ENCODE peak calls at places on chromosomes 4 and X, in eight cellular contexts. U is breast epithelium, V is HCT116, X is MM.1S, R is colonic mucosa, J is psoas muscle, L is body of pancreas, N is HepG2. B is an unnamed sample.

GRCh38 chr4:56817840-56818491 is 3.5 kb downstream of the SPINK2 start:
- DNase-seq in L (no peak), U (no peak), N (no peak), X (peak; percentile 75), J (no peak), V (no peak), R (no peak), B (peak; percentile 51)

GRCh38 chr4:185379326-185380295 is 16.1 kb downstream of the LRP2BP start:
- DNase-seq in X (no peak), V (no peak), U (peak; percentile 49), R (no peak), N (no peak), J (no peak), L (peak; percentile 84), B (no peak)

GRCh38 chr4:123967360-123967759 is 570.8 kb downstream of the SPRY1 start:
- DNase-seq in X (no peak), V (no peak), L (no peak), N (no peak), U (no peak), J (no peak), R (no peak), B (no peak)

GRCh38 chr4:78569291-78569821 is 17.8 kb downstream of the ANXA3 start:
- DNase-seq in U (no peak), R (no peak), V (peak; percentile 87), L (peak; percentile 63), J (no peak), X (no peak), N (peak; percentile 31), B (no peak)

GRCh38 chrX:13607996-13608365 is 38.6 kb downstream of the EGFL6 start:
- DNase-seq in N (no peak), V (no peak), L (no peak), U (no peak), R (no peak), X (no peak), J (no peak), B (no peak)

GRCh38 chr4:129092636-129093172 is 635 bp downstream of the SCLT1 start:
- DNase-seq in L (no peak), R (no peak), U (no peak), N (no peak), X (peak; percentile 39), J (no peak), V (no peak), B (no peak)

GRCh38 chrX:87728459-87728858 is 210.9 kb downstream of the KLHL4 start:
- DNase-seq in R (no peak), J (no peak), L (no peak), N (no peak), V (no peak), U (no peak), X (no peak), B (no peak)

GRCh38 chr4:134885436-134885835 is 683.8 kb upstream of the PABPC4L start:
- DNase-seq in N (no peak), X (no peak), J (no peak), V (no peak), L (no peak), U (no peak), R (no peak), B (no peak)

GRCh38 chr4:115365185-115365584 is 251.8 kb upstream of the NDST4 start:
- DNase-seq in V (no peak), U (no peak), L (no peak), J (no peak), N (no peak), R (no peak), X (no peak), B (no peak)

GRCh38 chrX:13110427-13111324 is 66.3 kb upstream of the FAM9C start:
- DNase-seq in V (peak; percentile 33), X (no peak), L (peak; percentile 77), N (no peak), U (no peak), J (peak; percentile 25), R (peak; percentile 50), B (no peak)

GRCh38 chrX:78213331-78213730 is 73.9 kb upstream of the TAF9B start:
- DNase-seq in J (no peak), R (no peak), U (no peak), L (no peak), X (no peak), N (no peak), V (no peak), B (no peak)

GRCh38 chr4:40199999-40200880 is 3.4 kb downstream of the RHOH start:
- DNase-seq in V (no peak), R (no peak), X (peak; percentile 95), U (no peak), N (no peak), L (peak; percentile 43), J (no peak), B (peak; percentile 87)

GRCh38 chr4:138835833-138836521 is 179.6 kb upstream of the NOCT start:
- DNase-seq in L (peak; percentile 8), X (peak; percentile 8), U (no peak), V (no peak), R (peak; percentile 40), J (no peak), N (peak; percentile 65), B (no peak)

GRCh38 chr4:498328-498919 is 532 bp downstream of the ZNF721 start:
- DNase-seq in V (no peak), N (peak; percentile 8), L (no peak), X (no peak), U (no peak), R (no peak), J (no peak), B (no peak)

GRCh38 chr4:184292465-184292867 is 74.8 kb upstream of the ENPP6 start:
- DNase-seq in X (no peak), V (no peak), L (no peak), J (no peak), R (peak; percentile 8), U (no peak), N (no peak), B (no peak)

GRCh38 chr4:81827568-81828202 is 356.0 kb upstream of the RASGEF1B start:
- DNase-seq in R (no peak), L (no peak), V (no peak), J (no peak), N (no peak), X (no peak), U (no peak), B (no peak)

GRCh38 chr4:105956566-105956965 is 61.3 kb downstream of the NPNT start:
- DNase-seq in L (no peak), V (no peak), X (no peak), U (no peak), N (no peak), J (no peak), R (no peak), B (no peak)

GRCh38 chr4:94575652-94576051 is 123.9 kb downstream of the PDLIM5 start:
- DNase-seq in R (no peak), X (no peak), V (no peak), L (no peak), N (no peak), U (no peak), J (no peak), B (no peak)

GRCh38 chr4:94577136-94577535 is 125.4 kb downstream of the PDLIM5 start:
- DNase-seq in N (no peak), V (no peak), L (peak; percentile 30), U (peak; percentile 37), X (no peak), J (no peak), R (no peak), B (no peak)

GRCh38 chr4:94576163-94576562 is 124.4 kb downstream of the PDLIM5 start:
- DNase-seq in R (no peak), X (no peak), U (no peak), L (no peak), J (no peak), V (no peak), N (no peak), B (no peak)

GRCh38 chr4:94574050-94574449 is 122.3 kb downstream of the PDLIM5 start:
- DNase-seq in X (no peak), N (no peak), V (no peak), L (no peak), J (no peak), U (no peak), R (no peak), B (no peak)

GRCh38 chr4:94574616-94575015 is 122.9 kb downstream of the PDLIM5 start:
- DNase-seq in X (no peak), J (no peak), R (no peak), V (no peak), L (no peak), N (no peak), U (no peak), B (no peak)
- H3K4me1 ChIP-seq in X (no peaks in the 10 kb centered on the region), J (peaks cover 75% of the 10 kb centered on the region), R (no peaks in the 10 kb centered on the region), V (peaks cover 3% of the 10 kb centered on the region), L (peaks cover 12% of the 10 kb centered on the region), N (peaks cover 21% of the 10 kb centered on the region), U (no peaks in the 10 kb centered on the region), B (no peaks in the 10 kb centered on the region)

DNA sequence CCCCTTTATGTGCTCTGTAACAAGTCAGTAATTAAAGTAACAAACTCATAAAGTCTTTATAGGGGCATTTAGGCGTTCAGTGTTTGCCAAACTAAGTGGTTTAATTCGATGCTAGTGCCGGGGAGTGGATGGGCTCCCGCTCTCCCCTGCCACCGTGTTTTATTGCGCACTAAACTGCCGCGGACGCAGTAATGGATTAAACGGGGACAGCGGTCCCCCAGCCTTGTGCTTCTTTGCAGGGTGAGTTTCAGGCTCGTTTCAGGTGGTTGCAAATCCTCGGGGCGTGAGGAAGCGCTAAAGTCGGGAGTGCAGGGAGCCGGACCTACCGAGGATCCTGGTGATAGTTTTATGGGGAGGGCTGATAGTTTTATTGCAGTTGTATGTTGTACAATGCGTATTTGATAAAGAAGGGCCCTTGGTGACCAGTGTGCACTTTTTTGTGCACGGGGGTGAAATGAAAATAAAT is 1.7 kb upstream of the PHOX2B start:
- DNase-seq in L (no peak), N (no peak), J (no peak), R (no peak), X (no peak), U (no peak), V (no peak), B (no peak)
- H3K27me3 ChIP-seq in L (peaks cover 33% of the 10 kb centered on the region), N (peaks cover 1% of the 10 kb centered on the region), J (peaks cover 13% of the 10 kb centered on the region), R (peaks cover 81% of the 10 kb centered on the region), X (no peaks in the 10 kb centered on the region), U (peaks cover 6% of the 10 kb centered on the region), V (peaks cover 40% of the 10 kb centered on the region), B (peaks cover 27% of the 10 kb centered on the region)

GRCh38 chr4:112752061-112752460 is 115.1 kb downstream of the LARP7 start:
- DNase-seq in V (no peak), R (no peak), L (no peak), X (no peak), J (no peak), N (no peak), U (no peak), B (no peak)
- H3K4me1 ChIP-seq in V (peaks cover 3% of the 10 kb centered on the region), R (no peaks in the 10 kb centered on the region), L (no peaks in the 10 kb centered on the region), X (no peaks in the 10 kb centered on the region), J (peaks cover 4% of the 10 kb centered on the region), N (no peaks in the 10 kb centered on the region), U (no peaks in the 10 kb centered on the region), B (no peaks in the 10 kb centered on the region)

GRCh38 chrX:56462389-56462788 is 101.0 kb upstream of the UBQLN2 start:
- DNase-seq in R (no peak), V (no peak), L (no peak), X (no peak), U (no peak), N (no peak), J (no peak), B (no peak)
- H3K27me3 ChIP-seq in R (no peaks in the 10 kb centered on the region), V (no peaks in the 10 kb centered on the region), L (no peaks in the 10 kb centered on the region), X (no peaks in the 10 kb centered on the region), U (no peaks in the 10 kb centered on the region), N (no peaks in the 10 kb centered on the region), J (no peaks in the 10 kb centered on the region), B (no peaks in the 10 kb centered on the region)

GRCh38 chrX:24398766-24399165 is 38.3 kb downstream of the SUPT20HL1 start:
- DNase-seq in R (no peak), V (no peak), U (no peak), X (no peak), N (no peak), J (no peak), L (no peak), B (no peak)
- H3K4me1 ChIP-seq in R (no peaks in the 10 kb centered on the region), V (no peaks in the 10 kb centered on the region), U (no peaks in the 10 kb centered on the region), X (no peaks in the 10 kb centered on the region), N (no peaks in the 10 kb centered on the region), J (no peaks in the 10 kb centered on the region), L (peaks cover 12% of the 10 kb centered on the region), B (no peaks in the 10 kb centered on the region)